ENCODE peak calls at places on chromosomes 1 and 21, in ten cellular contexts. One of them, this sample, is unnamed.

GRCh38 chr1:186102559-186103148 is 272.4 kb downstream of the TPR start:
- DNase-seq in colonic mucosa: no peak
- DNase-seq in epithelial cell of esophagus: peak; percentile 49
- DNase-seq in sigmoid colon: no peak
- DNase-seq in brain microvascular endothelial cell: peak; percentile 92
- DNase-seq in astrocyte of the spinal cord: peak; percentile 97
- DNase-seq in left ventricle myocardium inferior: no peak
- DNase-seq in lower lobe of right lung: no peak
- DNase-seq in GM23338: no peak
- DNase-seq in AG09309: no peak
- DNase-seq in this sample: peak; percentile 95

GRCh38 chr1:179094826-179095225 is 13.0 kb downstream of the TOR3A start:
- DNase-seq in colonic mucosa: no peak
- DNase-seq in epithelial cell of esophagus: peak; percentile 24
- DNase-seq in sigmoid colon: no peak
- DNase-seq in brain microvascular endothelial cell: no peak
- DNase-seq in astrocyte of the spinal cord: no peak
- DNase-seq in left ventricle myocardium inferior: no peak
- DNase-seq in lower lobe of right lung: no peak
- DNase-seq in GM23338: no peak
- DNase-seq in AG09309: no peak
- DNase-seq in this sample: no peak

GRCh38 chr21:21283810-21284209 is 285.6 kb downstream of the NCAM2 start:
- DNase-seq in colonic mucosa: no peak
- DNase-seq in epithelial cell of esophagus: no peak
- DNase-seq in sigmoid colon: no peak
- DNase-seq in brain microvascular endothelial cell: no peak
- DNase-seq in astrocyte of the spinal cord: no peak
- DNase-seq in left ventricle myocardium inferior: no peak
- DNase-seq in lower lobe of right lung: no peak
- DNase-seq in GM23338: no peak
- DNase-seq in AG09309: no peak
- DNase-seq in this sample: no peak

GRCh38 chr1:117009132-117009531 is 7.6 kb downstream of the CD101 start:
- DNase-seq in colonic mucosa: no peak
- DNase-seq in epithelial cell of esophagus: no peak
- DNase-seq in sigmoid colon: no peak
- DNase-seq in brain microvascular endothelial cell: no peak
- DNase-seq in astrocyte of the spinal cord: no peak
- DNase-seq in left ventricle myocardium inferior: no peak
- DNase-seq in lower lobe of right lung: no peak
- DNase-seq in GM23338: no peak
- DNase-seq in AG09309: no peak
- DNase-seq in this sample: no peak

GRCh38 chr1:63615809-63616420 is 22.7 kb downstream of the PGM1 start:
- DNase-seq in colonic mucosa: peak; percentile 79
- DNase-seq in epithelial cell of esophagus: peak; percentile 77
- DNase-seq in sigmoid colon: peak; percentile 73
- DNase-seq in brain microvascular endothelial cell: peak; percentile 75
- DNase-seq in astrocyte of the spinal cord: peak; percentile 81
- DNase-seq in left ventricle myocardium inferior: no peak
- DNase-seq in lower lobe of right lung: no peak
- DNase-seq in GM23338: peak; percentile 86
- DNase-seq in AG09309: peak; percentile 34
- DNase-seq in this sample: peak; percentile 86

GRCh38 chr1:198657550-198658064 is 18.8 kb downstream of the PTPRC start:
- DNase-seq in colonic mucosa: no peak
- DNase-seq in epithelial cell of esophagus: peak; percentile 60
- DNase-seq in sigmoid colon: no peak
- DNase-seq in brain microvascular endothelial cell: peak; percentile 95
- DNase-seq in astrocyte of the spinal cord: peak; percentile 96
- DNase-seq in left ventricle myocardium inferior: no peak
- DNase-seq in lower lobe of right lung: no peak
- DNase-seq in GM23338: no peak
- DNase-seq in AG09309: peak; percentile 99
- DNase-seq in this sample: peak; percentile 98

GRCh38 chr1:198681247-198681646 is 42.4 kb downstream of the PTPRC start:
- DNase-seq in colonic mucosa: no peak
- DNase-seq in epithelial cell of esophagus: no peak
- DNase-seq in sigmoid colon: no peak
- DNase-seq in brain microvascular endothelial cell: peak; percentile 35
- DNase-seq in astrocyte of the spinal cord: peak; percentile 65
- DNase-seq in left ventricle myocardium inferior: no peak
- DNase-seq in lower lobe of right lung: no peak
- DNase-seq in GM23338: no peak
- DNase-seq in AG09309: no peak
- DNase-seq in this sample: peak; percentile 84

GRCh38 chr1:19395678-19396192 is 83.6 kb downstream of the SLC66A1 start:
- DNase-seq in colonic mucosa: no peak
- DNase-seq in epithelial cell of esophagus: peak; percentile 77
- DNase-seq in sigmoid colon: no peak
- DNase-seq in brain microvascular endothelial cell: no peak
- DNase-seq in astrocyte of the spinal cord: peak; percentile 68
- DNase-seq in left ventricle myocardium inferior: no peak
- DNase-seq in lower lobe of right lung: no peak
- DNase-seq in GM23338: no peak
- DNase-seq in AG09309: peak; percentile 52
- DNase-seq in this sample: peak; percentile 21

GRCh38 chr1:18928406-18928805 is 26.1 kb upstream of the ALDH4A1 start:
- DNase-seq in colonic mucosa: no peak
- DNase-seq in epithelial cell of esophagus: no peak
- DNase-seq in sigmoid colon: no peak
- DNase-seq in brain microvascular endothelial cell: no peak
- DNase-seq in astrocyte of the spinal cord: no peak
- DNase-seq in left ventricle myocardium inferior: no peak
- DNase-seq in lower lobe of right lung: no peak
- DNase-seq in GM23338: no peak
- DNase-seq in AG09309: no peak
- DNase-seq in this sample: no peak

GRCh38 chr1:8055973-8056372 is 29.9 kb upstream of the ERRFI1 start:
- DNase-seq in colonic mucosa: no peak
- DNase-seq in epithelial cell of esophagus: peak; percentile 89
- DNase-seq in sigmoid colon: peak; percentile 38
- DNase-seq in brain microvascular endothelial cell: peak; percentile 76
- DNase-seq in astrocyte of the spinal cord: peak; percentile 81
- DNase-seq in left ventricle myocardium inferior: no peak
- DNase-seq in lower lobe of right lung: no peak
- DNase-seq in GM23338: no peak
- DNase-seq in AG09309: peak; percentile 57
- DNase-seq in this sample: peak; percentile 92

GRCh38 chr1:45246760-45247159 is 40.4 kb upstream of the ZSWIM5 start:
- DNase-seq in colonic mucosa: no peak
- DNase-seq in epithelial cell of esophagus: peak; percentile 76
- DNase-seq in sigmoid colon: no peak
- DNase-seq in brain microvascular endothelial cell: peak; percentile 78
- DNase-seq in astrocyte of the spinal cord: peak; percentile 83
- DNase-seq in left ventricle myocardium inferior: no peak
- DNase-seq in lower lobe of right lung: no peak
- DNase-seq in GM23338: no peak
- DNase-seq in AG09309: peak; percentile 73
- DNase-seq in this sample: peak; percentile 91

GRCh38 chr1:155553349-155553748 is 9.3 kb downstream of the ASH1L start:
- DNase-seq in colonic mucosa: no peak
- DNase-seq in epithelial cell of esophagus: no peak
- DNase-seq in sigmoid colon: no peak
- DNase-seq in brain microvascular endothelial cell: no peak
- DNase-seq in astrocyte of the spinal cord: no peak
- DNase-seq in left ventricle myocardium inferior: no peak
- DNase-seq in lower lobe of right lung: no peak
- DNase-seq in GM23338: no peak
- DNase-seq in AG09309: no peak
- DNase-seq in this sample: no peak

GRCh38 chr1:155555915-155556314 is 6.7 kb downstream of the ASH1L start:
- DNase-seq in colonic mucosa: no peak
- DNase-seq in epithelial cell of esophagus: no peak
- DNase-seq in sigmoid colon: no peak
- DNase-seq in brain microvascular endothelial cell: no peak
- DNase-seq in astrocyte of the spinal cord: no peak
- DNase-seq in left ventricle myocardium inferior: no peak
- DNase-seq in lower lobe of right lung: no peak
- DNase-seq in GM23338: no peak
- DNase-seq in AG09309: no peak
- DNase-seq in this sample: no peak
- H3K4me3 ChIP-seq in colonic mucosa: no peak overlapping the region
- H3K4me3 ChIP-seq in epithelial cell of esophagus: no peak overlapping the region
- H3K4me3 ChIP-seq in sigmoid colon: no peak overlapping the region
- H3K4me3 ChIP-seq in brain microvascular endothelial cell: no peak overlapping the region
- H3K4me3 ChIP-seq in astrocyte of the spinal cord: no peak overlapping the region
- H3K4me3 ChIP-seq in left ventricle myocardium inferior: no peak overlapping the region
- H3K4me3 ChIP-seq in lower lobe of right lung: no peak overlapping the region
- H3K4me3 ChIP-seq in GM23338: no peak overlapping the region
- H3K4me3 ChIP-seq in AG09309: no peak overlapping the region
- H3K4me3 ChIP-seq in this sample: no peak overlapping the region

DNA sequence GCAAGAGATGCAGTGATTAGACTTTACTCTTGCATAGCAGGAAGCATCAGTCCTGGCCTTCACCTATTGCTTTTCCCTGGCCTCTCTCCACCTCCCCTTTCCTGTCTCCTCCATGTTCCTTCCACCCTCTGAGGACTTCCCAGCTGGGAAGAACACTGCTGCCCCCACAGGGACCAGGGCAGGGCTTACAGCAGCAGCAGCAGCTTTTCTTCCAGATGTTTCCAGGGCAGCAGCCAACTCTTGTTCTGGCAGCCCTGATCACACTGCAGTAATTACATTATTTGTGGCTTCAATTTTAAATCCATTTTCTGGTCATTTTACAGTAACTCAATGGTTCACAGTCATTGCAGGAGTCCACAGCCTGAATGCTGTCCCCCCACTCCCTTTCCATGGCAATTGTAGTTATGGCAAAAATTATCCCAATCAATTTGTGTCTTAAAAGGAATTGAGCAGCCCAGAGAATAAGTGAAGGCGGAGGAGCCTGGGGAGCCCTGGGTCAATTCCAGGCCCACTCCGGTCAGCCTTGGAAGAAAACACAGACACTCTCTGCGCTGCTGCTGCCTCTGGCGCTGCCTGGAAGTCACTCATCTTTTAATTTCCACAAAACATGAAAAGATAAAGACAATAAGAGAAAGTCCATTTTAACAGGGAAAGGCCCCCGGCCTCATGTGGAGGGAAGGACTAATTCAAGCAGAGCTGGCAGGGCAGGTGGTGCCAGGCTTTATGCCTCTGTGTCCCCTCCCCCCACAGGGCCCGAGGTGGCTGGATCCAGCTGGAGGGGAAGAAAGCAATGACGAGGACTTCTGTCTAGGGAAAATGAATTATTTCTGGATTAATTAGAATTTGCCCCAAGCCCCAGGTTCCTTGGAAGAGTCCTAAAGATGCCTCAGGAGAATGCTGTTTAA is 148.5 kb downstream of the GRIK3 start:
- DNase-seq in colonic mucosa: peak; percentile 9
- DNase-seq in epithelial cell of esophagus: no peak
- DNase-seq in sigmoid colon: no peak
- DNase-seq in brain microvascular endothelial cell: no peak
- DNase-seq in astrocyte of the spinal cord: no peak
- DNase-seq in left ventricle myocardium inferior: peak; percentile 37
- DNase-seq in lower lobe of right lung: no peak
- DNase-seq in GM23338: peak; percentile 33
- DNase-seq in AG09309: no peak
- DNase-seq in this sample: no peak
- TF ChIP-seq CTCF in colonic mucosa: no peak
- TF ChIP-seq CTCF in epithelial cell of esophagus: no peak
- TF ChIP-seq CTCF in sigmoid colon: no peak
- TF ChIP-seq CTCF in brain microvascular endothelial cell: no peak
- TF ChIP-seq CTCF in astrocyte of the spinal cord: no peak
- TF ChIP-seq CTCF in left ventricle myocardium inferior: peak; percentile 8
- TF ChIP-seq CTCF in lower lobe of right lung: no peak
- TF ChIP-seq CTCF in GM23338: peak; percentile 21
- TF ChIP-seq CTCF in AG09309: no peak
- TF ChIP-seq CTCF in this sample: no peak

GRCh38 chr1:184945034-184945433 is 29.3 kb downstream of the NIBAN1 start:
- DNase-seq in colonic mucosa: no peak
- DNase-seq in epithelial cell of esophagus: peak; percentile 60
- DNase-seq in sigmoid colon: no peak
- DNase-seq in brain microvascular endothelial cell: no peak
- DNase-seq in astrocyte of the spinal cord: peak; percentile 42
- DNase-seq in left ventricle myocardium inferior: no peak
- DNase-seq in lower lobe of right lung: no peak
- DNase-seq in GM23338: no peak
- DNase-seq in AG09309: no peak
- DNase-seq in this sample: no peak

GRCh38 chr1:184941735-184942134 is 32.6 kb downstream of the NIBAN1 start:
- DNase-seq in colonic mucosa: no peak
- DNase-seq in epithelial cell of esophagus: no peak
- DNase-seq in sigmoid colon: no peak
- DNase-seq in brain microvascular endothelial cell: no peak
- DNase-seq in astrocyte of the spinal cord: no peak
- DNase-seq in left ventricle myocardium inferior: no peak
- DNase-seq in lower lobe of right lung: no peak
- DNase-seq in GM23338: no peak
- DNase-seq in AG09309: no peak
- DNase-seq in this sample: no peak

GRCh38 chr1:184947497-184948256 is 26.6 kb downstream of the NIBAN1 start:
- DNase-seq in colonic mucosa: no peak
- DNase-seq in epithelial cell of esophagus: no peak
- DNase-seq in sigmoid colon: no peak
- DNase-seq in brain microvascular endothelial cell: no peak
- DNase-seq in astrocyte of the spinal cord: no peak
- DNase-seq in left ventricle myocardium inferior: no peak
- DNase-seq in lower lobe of right lung: no peak
- DNase-seq in GM23338: no peak
- DNase-seq in AG09309: no peak
- DNase-seq in this sample: no peak

GRCh38 chr1:184943998-184944397 is 30.3 kb downstream of the NIBAN1 start:
- DNase-seq in colonic mucosa: no peak
- DNase-seq in epithelial cell of esophagus: no peak
- DNase-seq in sigmoid colon: no peak
- DNase-seq in brain microvascular endothelial cell: no peak
- DNase-seq in astrocyte of the spinal cord: no peak
- DNase-seq in left ventricle myocardium inferior: no peak
- DNase-seq in lower lobe of right lung: no peak
- DNase-seq in GM23338: no peak
- DNase-seq in AG09309: no peak
- DNase-seq in this sample: no peak

GRCh38 chr1:184945678-184946412 is 28.5 kb downstream of the NIBAN1 start:
- DNase-seq in colonic mucosa: no peak
- DNase-seq in epithelial cell of esophagus: no peak
- DNase-seq in sigmoid colon: no peak
- DNase-seq in brain microvascular endothelial cell: no peak
- DNase-seq in astrocyte of the spinal cord: no peak
- DNase-seq in left ventricle myocardium inferior: no peak
- DNase-seq in lower lobe of right lung: no peak
- DNase-seq in GM23338: no peak
- DNase-seq in AG09309: peak; percentile 29
- DNase-seq in this sample: peak; percentile 61
- H3K4me3 ChIP-seq in colonic mucosa: no peak overlapping the region
- H3K4me3 ChIP-seq in epithelial cell of esophagus: no peak overlapping the region
- H3K4me3 ChIP-seq in sigmoid colon: no peak overlapping the region
- H3K4me3 ChIP-seq in brain microvascular endothelial cell: no peak overlapping the region
- H3K4me3 ChIP-seq in astrocyte of the spinal cord: no peak overlapping the region
- H3K4me3 ChIP-seq in left ventricle myocardium inferior: peak overlapping the region; percentile 3
- H3K4me3 ChIP-seq in lower lobe of right lung: no peak overlapping the region
- H3K4me3 ChIP-seq in GM23338: peak overlapping the region; percentile 21
- H3K4me3 ChIP-seq in AG09309: no peak overlapping the region
- H3K4me3 ChIP-seq in this sample: no peak overlapping the region

DNA sequence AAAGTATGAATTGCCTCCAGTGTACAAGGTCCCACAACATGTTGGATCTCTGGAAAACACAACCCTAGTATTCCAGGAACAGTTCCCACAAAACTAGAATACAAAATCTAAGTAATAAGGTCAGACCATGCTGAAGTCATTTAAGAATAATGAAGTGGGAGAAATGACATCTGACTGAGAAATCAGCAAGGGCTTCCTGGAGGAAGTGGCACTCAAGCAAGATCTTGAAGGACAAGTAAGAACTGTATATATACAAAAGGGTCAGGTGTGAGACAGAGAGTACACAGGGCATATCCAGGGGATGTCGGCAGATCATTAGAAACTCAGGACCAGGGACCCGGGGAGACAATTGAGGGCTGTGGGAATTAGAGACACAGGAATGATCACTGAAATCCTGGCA is 18.7 kb downstream of the MIS18A start:
- DNase-seq in colonic mucosa: no peak
- DNase-seq in epithelial cell of esophagus: no peak
- DNase-seq in sigmoid colon: no peak
- DNase-seq in brain microvascular endothelial cell: no peak
- DNase-seq in astrocyte of the spinal cord: no peak
- DNase-seq in left ventricle myocardium inferior: no peak
- DNase-seq in lower lobe of right lung: no peak
- DNase-seq in GM23338: no peak
- DNase-seq in AG09309: no peak
- DNase-seq in this sample: no peak
- TF ChIP-seq CTCF in colonic mucosa: no peak
- TF ChIP-seq CTCF in epithelial cell of esophagus: no peak
- TF ChIP-seq CTCF in sigmoid colon: no peak
- TF ChIP-seq CTCF in brain microvascular endothelial cell: no peak
- TF ChIP-seq CTCF in astrocyte of the spinal cord: no peak
- TF ChIP-seq CTCF in left ventricle myocardium inferior: no peak
- TF ChIP-seq CTCF in lower lobe of right lung: no peak
- TF ChIP-seq CTCF in GM23338: no peak
- TF ChIP-seq CTCF in AG09309: no peak
- TF ChIP-seq CTCF in this sample: no peak

This sample was measured in choroid plexus epithelial cell.